ENCODE peak calls at places on chromosomes 1 and 21, in seven cellular contexts. Q is activated naive CD4-positive, alpha-beta T cell treated with Interleukin-2 at 50 U/mL for 16 hours; W is AG08396; D is EL; F is heart right ventricle; G is stimulated activated CD8-positive, alpha-beta memory T cell treated with anti-CD3 and anti-CD28 coated beads, Interleukin-2, amount 100 ng/mL, for 1 hour; X is activated naive CD8-positive, alpha-beta T cell treated with anti-CD3 and anti-CD28 coated beads, Interleukin-2, amount 50 U/mL, for 16 hours. J is an unnamed sample.

GRCh38 chr1:212118872-212119260 is 83.3 kb downstream of the DTL start:
- DNase-seq in Q (no peak), W (no peak), D (no peak), F (no peak), G (no peak), X (no peak), J (no peak)

GRCh38 chr1:230851291-230851691 is 17.0 kb downstream of the C1orf198 start:
- DNase-seq in Q (no peak), W (peak; percentile 44), D (peak; percentile 84), F (no peak), G (no peak), X (no peak), J (no peak)

GRCh38 chr1:227042292-227042691 is 102.2 kb downstream of the COQ8A start:
- DNase-seq in Q (no peak), W (no peak), D (no peak), F (no peak), G (no peak), X (no peak), J (no peak)

GRCh38 chr21:41957991-41958766 is 4.4 kb upstream of the C2CD2 start:
- DNase-seq in Q (no peak), W (peak; percentile 90), D (peak; percentile 93), F (peak; percentile 91), G (no peak), X (no peak), J (no peak)

GRCh38 chr21:30102881-30103280 is 63.7 kb downstream of the CLDN17 start:
- DNase-seq in Q (no peak), W (no peak), D (no peak), F (no peak), G (no peak), X (no peak), J (no peak)

GRCh38 chr1:198663996-198664789 is 25.4 kb downstream of the PTPRC start:
- DNase-seq in Q (no peak), W (no peak), D (no peak), F (no peak), G (no peak), X (no peak), J (no peak)

GRCh38 chr1:54796902-54797301 is 4.2 kb downstream of the TTC22 start:
- DNase-seq in Q (no peak), W (no peak), D (no peak), F (no peak), G (no peak), X (no peak), J (no peak)

GRCh38 chr1:34356862-34357261 is 180.2 kb downstream of the C1orf94 start:
- DNase-seq in Q (no peak), W (no peak), D (no peak), F (no peak), G (no peak), X (no peak), J (no peak)

GRCh38 chr21:44365251-44365966 is 12.0 kb downstream of the TRPM2 start:
- DNase-seq in Q (no peak), W (no peak), D (no peak), F (no peak), G (no peak), X (no peak), J (no peak)

GRCh38 chr1:185245466-185245865 is 71.6 kb downstream of the IVNS1ABP start:
- DNase-seq in Q (no peak), W (no peak), D (peak; percentile 15), F (no peak), G (no peak), X (no peak), J (no peak)

GRCh38 chr1:97136971-97137370 is 415.4 kb downstream of the PTBP2 start:
- DNase-seq in Q (no peak), W (no peak), D (no peak), F (no peak), G (no peak), X (no peak), J (no peak)

GRCh38 chr1:35807614-35808375 is at the start of gene AGO4:
- DNase-seq in Q (peak; percentile 46), W (peak; percentile 84), D (peak; percentile 56), F (peak; percentile 58), G (no peak), X (no peak), J (no peak)

GRCh38 chr21:39911286-39911685 is 44.0 kb downstream of the PCP4 start:
- DNase-seq in Q (no peak), W (no peak), D (no peak), F (no peak), G (no peak), X (no peak), J (no peak)

GRCh38 chr1:53799141-53799540 is 39.0 kb downstream of the NDC1 start:
- DNase-seq in Q (no peak), W (no peak), D (peak; percentile 51), F (no peak), G (no peak), X (no peak), J (no peak)

GRCh38 chr1:201877877-201878339 is 10.8 kb upstream of the SHISA4 start:
- DNase-seq in Q (no peak), W (peak; percentile 50), D (peak; percentile 59), F (peak; percentile 57), G (no peak), X (no peak), J (no peak)

GRCh38 chr21:38343691-38344090 is 86.9 kb downstream of the KCNJ15 start:
- DNase-seq in Q (no peak), W (peak; percentile 50), D (peak; percentile 21), F (no peak), G (no peak), X (no peak), J (no peak)